ENCODE peak calls at places on chromosome X, in nine cellular contexts. T, C, E, X, R, K, Q, N and O are unnamed samples.

GRCh38 chrX:132877954-132878536 is 80.4 kb downstream of the HS6ST2 start:
- DNase-seq in Q (no peak), K (no peak), E (no peak), X (no peak), R (no peak), C (no peak), N (no peak), T (peak; percentile 46), O (no peak)

GRCh38 chrX:153411255-153411987 is at the start of gene ZFP92:
- DNase-seq in E (no peak), N (no peak), X (peak; percentile 34), T (no peak), Q (peak; percentile 17), K (peak; percentile 24), C (peak; percentile 26), R (peak; percentile 19), O (no peak)

GRCh38 chrX:42229533-42229932 is 306.2 kb upstream of the CASK start:
- DNase-seq in T (no peak), K (no peak), Q (no peak), X (no peak), N (no peak), C (no peak), E (no peak), R (no peak), O (no peak)

GRCh38 chrX:76987381-76987780 is 459.8 kb upstream of the FGF16 start:
- DNase-seq in E (no peak), N (no peak), Q (no peak), K (no peak), T (no peak), X (no peak), C (no peak), R (no peak), O (no peak)

GRCh38 chrX:120781416-120781815 is 94.2 kb downstream of the CT47B1 start:
- DNase-seq in C (no peak), N (no peak), X (no peak), R (no peak), K (peak; percentile 25), E (no peak), T (no peak), Q (no peak), O (no peak)

GRCh38 chrX:39152106-39152649 is 350.9 kb downstream of the MID1IP1 start:
- DNase-seq in T (peak; percentile 80), N (no peak), K (peak; percentile 1), E (no peak), Q (peak; percentile 27), R (no peak), X (no peak), C (no peak), O (no peak)

GRCh38 chrX:18873189-18873791 is 110.6 kb downstream of the PHKA2 start:
- DNase-seq in Q (no peak), R (peak; percentile 82), C (no peak), K (peak; percentile 74), T (no peak), X (no peak), N (no peak), E (no peak), O (no peak)

GRCh38 chrX:150429577-150429976 is 66.5 kb downstream of the MAMLD1 start:
- DNase-seq in N (no peak), Q (no peak), X (no peak), T (no peak), R (no peak), C (no peak), E (no peak), K (peak; percentile 65), O (no peak)

GRCh38 chrX:41491267-41492004 is 44.3 kb downstream of the NYX start:
- DNase-seq in K (peak; percentile 89), C (no peak), E (no peak), X (no peak), T (no peak), Q (no peak), R (no peak), N (peak; percentile 52), O (no peak)

GRCh38 chrX:12138366-12139313 is at the start of gene FRMPD4:
- DNase-seq in T (peak; percentile 61), C (no peak), R (peak; percentile 8), K (peak; percentile 66), N (no peak), Q (no peak), X (no peak), E (no peak), O (no peak)

GRCh38 chrX:153381684-153382532 is 19.2 kb downstream of the PNMA6E start:
- DNase-seq in Q (no peak), T (no peak), X (peak; percentile 81), C (no peak), R (no peak), N (no peak), E (no peak), K (peak; percentile 59), O (no peak)

GRCh38 chrX:21438792-21439191 is 64.6 kb downstream of the CNKSR2 start:
- DNase-seq in Q (peak; percentile 44), E (no peak), N (no peak), K (peak; percentile 1), R (no peak), X (no peak), C (no peak), T (no peak), O (no peak)

GRCh38 chrX:87338510-87338909 is 179.1 kb upstream of the KLHL4 start:
- DNase-seq in E (no peak), C (no peak), K (no peak), T (no peak), R (no peak), Q (no peak), N (no peak), X (no peak), O (no peak)

GRCh38 chrX:149691794-149692193 is 20.1 kb upstream of the MAGEA11 start:
- DNase-seq in R (no peak), E (no peak), Q (no peak), K (no peak), C (no peak), N (no peak), X (no peak), T (no peak), O (no peak)

GRCh38 chrX:24282381-24283121 is 31.3 kb downstream of the SUPT20HL2 start:
- DNase-seq in R (no peak), X (peak; percentile 16), Q (no peak), K (peak; percentile 7), N (no peak), C (no peak), E (no peak), T (no peak), O (no peak)

GRCh38 chrX:9961750-9962149 is 5.4 kb upstream of the CLDN34 start:
- DNase-seq in X (no peak), Q (no peak), E (no peak), C (no peak), T (no peak), N (no peak), K (no peak), R (no peak), O (no peak)